ENCODE peak calls at places on chromosomes 13 and 19, in six cellular contexts. R is EH, T is GM04504, P is iris pigment epithelial cell, M is NCI-H2029 treated with DMSO at 0.1 percent for 48 hours, G is DMS153. B is an unnamed sample.

GRCh38 chr13:99151516-99151915 is 49.1 kb upstream of the UBAC2 start:
- DNase-seq in R (peak), T (peak), P (peak), M (no peak), G (no peak), B (no peak)

GRCh38 chr13:49342404-49342803 is 94.7 kb downstream of the CDADC1 start:
- DNase-seq in R (peak), T (no peak), P (no peak), M (no peak), G (no peak), B (no peak)

GRCh38 chr19:56253737-56254136 is 18.8 kb upstream of the EDDM13 start:
- DNase-seq in R (peak), T (peak), P (peak), M (peak), G (peak), B (no peak)

GRCh38 chr13:25203256-25203794 is 31.2 kb upstream of the AMER2 start:
- DNase-seq in R (no peak), T (no peak), P (no peak), M (no peak), G (no peak), B (peak)

GRCh38 chr19:19192910-19193423 is 909 bp downstream of the RFXANK start:
- DNase-seq in R (no peak), T (no peak), P (no peak), M (no peak), G (no peak), B (no peak)

GRCh38 chr19:37813340-37813739 is 34.0 kb upstream of the ZNF573 start:
- DNase-seq in R (no peak), T (no peak), P (no peak), M (no peak), G (no peak), B (no peak)

GRCh38 chr13:98707309-98707999 is 45.0 kb downstream of the SLC15A1 start:
- DNase-seq in R (no peak), T (no peak), P (no peak), M (no peak), G (no peak), B (no peak)

GRCh38 chr19:54674021-54674617 is 11.3 kb downstream of the LILRB4 start:
- DNase-seq in R (peak), T (no peak), P (peak), M (peak), G (no peak), B (no peak)

GRCh38 chr19:3683866-3684816 is 16.1 kb downstream of the PIP5K1C start:
- DNase-seq in R (peak), T (no peak), P (peak), M (no peak), G (no peak), B (no peak)

GRCh38 chr19:480016-480855 is 16.1 kb upstream of the MADCAM1 start:
- DNase-seq in R (peak), T (no peak), P (peak), M (peak), G (no peak), B (peak)

GRCh38 chr13:48919750-48920149 is 56.0 kb upstream of the FNDC3A start:
- DNase-seq in R (no peak), T (no peak), P (no peak), M (no peak), G (no peak), B (no peak)

GRCh38 chr13:39884166-39884565 is 228.7 kb downstream of the COG6 start:
- DNase-seq in R (no peak), T (no peak), P (no peak), M (no peak), G (no peak), B (no peak)

GRCh38 chr13:67408823-67409222 is 178.7 kb upstream of the PCDH9 start:
- DNase-seq in R (no peak), T (no peak), P (peak), M (no peak), G (no peak), B (no peak)

GRCh38 chr19:7637374-7638256 is 705 bp downstream of the STXBP2 start:
- DNase-seq in R (no peak), T (no peak), P (peak), M (no peak), G (no peak), B (peak)

GRCh38 chr19:42596391-42597071 is 1.8 kb upstream of the CEACAM8 start:
- DNase-seq in R (peak), T (no peak), P (peak), M (no peak), G (no peak), B (peak)

GRCh38 chr13:73849292-73849691 is 284.9 kb downstream of the KLF12 start:
- DNase-seq in R (peak), T (peak), P (peak), M (no peak), G (no peak), B (no peak)

GRCh38 chr13:51731759-51732158 is 72.2 kb downstream of the DHRS12 start:
- DNase-seq in R (peak), T (no peak), P (no peak), M (no peak), G (no peak), B (no peak)

GRCh38 chr19:618247-618619 is 15.1 kb downstream of the POLRMT start:
- DNase-seq in R (no peak), T (no peak), P (no peak), M (no peak), G (no peak), B (no peak)

B was measured in thyroid gland.